ENCODE peak calls at places on chromosomes 2 and 18, in four cellular contexts. X, H, D and T are unnamed samples.

GRCh38 chr18:62165583-62165982 is 21.3 kb downstream of the PIGN start:
- DNase-seq in X (no peak), H (peak; percentile 27), D (no peak), T (no peak)

GRCh38 chr2:167187049-167187727 is 298.9 kb downstream of the XIRP2 start:
- DNase-seq in X (no peak), H (no peak), D (no peak), T (no peak)

GRCh38 chr2:240179941-240180666 is 39.6 kb upstream of the OTOS start:
- DNase-seq in X (peak; percentile 31), H (no peak), D (no peak), T (peak; percentile 26)

GRCh38 chr2:200208041-200208440 is 98.5 kb upstream of the SPATS2L start:
- DNase-seq in X (no peak), H (no peak), D (no peak), T (no peak)

GRCh38 chr2:38436227-38436664 is 59.2 kb upstream of the ATL2 start:
- DNase-seq in X (no peak), H (no peak), D (no peak), T (no peak)

GRCh38 chr18:30248061-30248460 is 794.5 kb downstream of the DSC3 start:
- DNase-seq in X (no peak), H (no peak), D (no peak), T (no peak)

GRCh38 chr2:154827286-154827685 is 128.8 kb downstream of the KCNJ3 start:
- DNase-seq in X (no peak), H (no peak), D (no peak), T (no peak)

GRCh38 chr2:65279756-65280155 is 52.1 kb downstream of the ACTR2 start:
- DNase-seq in X (no peak), H (no peak), D (no peak), T (no peak)

GRCh38 chr2:150470435-150470834 is 17.0 kb downstream of the RND3 start:
- DNase-seq in X (no peak), H (peak; percentile 27), D (no peak), T (no peak)

GRCh38 chr2:26681656-26682055 is 10.9 kb upstream of the KCNK3 start:
- DNase-seq in X (no peak), H (no peak), D (no peak), T (no peak)

GRCh38 chr2:173667014-173667413 is 298.2 kb downstream of the SP3 start:
- DNase-seq in X (no peak), H (no peak), D (no peak), T (no peak)

GRCh38 chr2:96815326-96816126 is 542 bp upstream of the CNNM3 start:
- DNase-seq in X (no peak), H (peak; percentile 66), D (no peak), T (peak; percentile 66)

GRCh38 chr18:70469916-70470315 is 181.1 kb downstream of the SOCS6 start:
- DNase-seq in X (no peak), H (peak; percentile 12), D (no peak), T (no peak)

GRCh38 chr2:174771631-174772491 is 7.6 kb upstream of the CHRNA1 start:
- DNase-seq in X (peak; percentile 91), H (peak; percentile 85), D (peak; percentile 79), T (peak; percentile 78)

GRCh38 chr18:59300676-59301285 is 17.7 kb downstream of the CPLX4 start:
- DNase-seq in X (no peak), H (peak; percentile 6), D (no peak), T (no peak)

GRCh38 chr2:95058466-95058988 is 33.0 kb downstream of the MAL start:
- DNase-seq in X (peak; percentile 59), H (no peak), D (no peak), T (no peak)

GRCh38 chr18:75546964-75547363 is 119.5 kb upstream of the SMIM21 start:
- DNase-seq in X (no peak), H (no peak), D (no peak), T (no peak)

GRCh38 chr2:23273786-23274185 is 111.2 kb upstream of the KLHL29 start:
- DNase-seq in X (no peak), H (no peak), D (no peak), T (no peak)

GRCh38 chr2:170878505-170878904 is 50.5 kb upstream of the GORASP2 start:
- DNase-seq in X (no peak), H (no peak), D (no peak), T (no peak)

GRCh38 chr2:23596316-23596885 is 211.4 kb downstream of the KLHL29 start:
- DNase-seq in X (no peak), H (peak; percentile 45), D (no peak), T (no peak)

GRCh38 chr2:217650716-217651360 is 352.0 kb downstream of the TNS1 start:
- DNase-seq in X (no peak), H (peak; percentile 68), D (peak; percentile 43), T (no peak)

GRCh38 chr2:184566716-184567115 is 31.6 kb upstream of the ZNF804A start:
- DNase-seq in X (no peak), H (no peak), D (no peak), T (no peak)

GRCh38 chr2:240593703-240594451 is 7.3 kb downstream of the CAPN10 start:
- DNase-seq in X (peak; percentile 69), H (no peak), D (peak; percentile 59), T (peak; percentile 43)

GRCh38 chr18:75214766-75215515 is 4.3 kb downstream of the TSHZ1 start:
- DNase-seq in X (no peak), H (no peak), D (no peak), T (no peak)

GRCh38 chr18:55007582-55007981 is 48.3 kb upstream of the CCDC68 start:
- DNase-seq in X (no peak), H (no peak), D (no peak), T (no peak)

GRCh38 chr2:68811364-68811763 is 59.8 kb downstream of the BMP10 start:
- DNase-seq in X (peak; percentile 91), H (no peak), D (peak; percentile 53), T (peak; percentile 61)

GRCh38 chr2:45532171-45532570 is 78.9 kb downstream of the SRBD1 start:
- DNase-seq in X (no peak), H (no peak), D (no peak), T (no peak)

GRCh38 chr2:40004336-40004735 is 225.3 kb upstream of the THUMPD2 start:
- DNase-seq in X (no peak), H (peak; percentile 18), D (no peak), T (no peak)

GRCh38 chr18:65876310-65876709 is 125.5 kb downstream of the CDH7 start:
- DNase-seq in X (no peak), H (no peak), D (no peak), T (no peak)

GRCh38 chr18:38032516-38032915 is 466.9 kb upstream of the CELF4 start:
- DNase-seq in X (no peak), H (no peak), D (no peak), T (no peak)

GRCh38 chr2:195498839-195499490 is 158.1 kb upstream of the SLC39A10 start:
- DNase-seq in X (no peak), H (peak; percentile 72), D (no peak), T (no peak)

GRCh38 chr2:141381946-141382345 is 748.9 kb downstream of the LRP1B start:
- DNase-seq in X (no peak), H (no peak), D (no peak), T (no peak)

GRCh38 chr2:228181098-228182019 is at the start of gene SPHKAP:
- DNase-seq in X (peak; percentile 65), H (no peak), D (peak; percentile 57), T (no peak)

GRCh38 chr2:22124003-22124402 is 1000.2 kb downstream of the TDRD15 start:
- DNase-seq in X (no peak), H (peak; percentile 1), D (no peak), T (no peak)

GRCh38 chr2:42029639-42030195 is 18.1 kb upstream of the PKDCC start:
- DNase-seq in X (no peak), H (no peak), D (no peak), T (no peak)